ENCODE peak calls at places on chromosomes 13 and 19, in six cellular contexts. One of them, this sample, is unnamed.

GRCh38 chr19:32870981-32871451 is 1.4 kb upstream of the SLC7A9 start:
- DNase-seq in psoas muscle: peak
- DNase-seq in AG09309: no peak
- DNase-seq in osteocyte: peak
- DNase-seq in fibroblast of lung: no peak
- DNase-seq in ovary: no peak
- DNase-seq in this sample: no peak

GRCh38 chr19:57664269-57665127 is 4.2 kb upstream of the ZSCAN4 start:
- DNase-seq in psoas muscle: peak
- DNase-seq in AG09309: no peak
- DNase-seq in osteocyte: peak
- DNase-seq in fibroblast of lung: peak
- DNase-seq in ovary: peak
- DNase-seq in this sample: peak

GRCh38 chr19:45464274-45464673 is 3.5 kb upstream of the FOSB start:
- DNase-seq in psoas muscle: no peak
- DNase-seq in AG09309: no peak
- DNase-seq in osteocyte: no peak
- DNase-seq in fibroblast of lung: no peak
- DNase-seq in ovary: no peak
- DNase-seq in this sample: no peak

GRCh38 chr19:28184997-28185396 is 1028.0 kb downstream of the UQCRFS1 start:
- DNase-seq in psoas muscle: no peak
- DNase-seq in AG09309: no peak
- DNase-seq in osteocyte: no peak
- DNase-seq in fibroblast of lung: no peak
- DNase-seq in ovary: no peak
- DNase-seq in this sample: no peak

GRCh38 chr19:31943305-31943704 is 402.1 kb upstream of the ZNF507 start:
- DNase-seq in psoas muscle: no peak
- DNase-seq in AG09309: no peak
- DNase-seq in osteocyte: no peak
- DNase-seq in fibroblast of lung: no peak
- DNase-seq in ovary: no peak
- DNase-seq in this sample: peak

GRCh38 chr13:47184311-47184710 is 287.5 kb upstream of the HTR2A start:
- DNase-seq in psoas muscle: no peak
- DNase-seq in AG09309: peak
- DNase-seq in osteocyte: no peak
- DNase-seq in fibroblast of lung: no peak
- DNase-seq in ovary: no peak
- DNase-seq in this sample: no peak

GRCh38 chr19:46746281-46746965 is at the start of gene STRN4:
- DNase-seq in psoas muscle: peak
- DNase-seq in AG09309: no peak
- DNase-seq in osteocyte: no peak
- DNase-seq in fibroblast of lung: no peak
- DNase-seq in ovary: peak
- DNase-seq in this sample: peak

GRCh38 chr19:52492201-52492960 is 35.1 kb upstream of the ZNF808 start:
- DNase-seq in psoas muscle: no peak
- DNase-seq in AG09309: no peak
- DNase-seq in osteocyte: no peak
- DNase-seq in fibroblast of lung: no peak
- DNase-seq in ovary: no peak
- DNase-seq in this sample: peak

GRCh38 chr13:87671824-87672603 is 843 bp downstream of the SLITRK5 start:
- DNase-seq in psoas muscle: peak
- DNase-seq in AG09309: no peak
- DNase-seq in osteocyte: no peak
- DNase-seq in fibroblast of lung: peak
- DNase-seq in ovary: no peak
- DNase-seq in this sample: peak

GRCh38 chr13:87671031-87671823 is at the start of gene SLITRK5:
- DNase-seq in psoas muscle: peak
- DNase-seq in AG09309: no peak
- DNase-seq in osteocyte: peak
- DNase-seq in fibroblast of lung: peak
- DNase-seq in ovary: peak
- DNase-seq in this sample: peak

GRCh38 chr13:87667686-87668085 is 3.5 kb upstream of the SLITRK5 start:
- DNase-seq in psoas muscle: no peak
- DNase-seq in AG09309: no peak
- DNase-seq in osteocyte: no peak
- DNase-seq in fibroblast of lung: no peak
- DNase-seq in ovary: no peak
- DNase-seq in this sample: no peak

GRCh38 chr13:87666826-87667225 is 4.3 kb upstream of the SLITRK5 start:
- DNase-seq in psoas muscle: no peak
- DNase-seq in AG09309: no peak
- DNase-seq in osteocyte: no peak
- DNase-seq in fibroblast of lung: peak
- DNase-seq in ovary: no peak
- DNase-seq in this sample: no peak

GRCh38 chr13:87669379-87669978 is 1.7 kb upstream of the SLITRK5 start:
- DNase-seq in psoas muscle: no peak
- DNase-seq in AG09309: no peak
- DNase-seq in osteocyte: no peak
- DNase-seq in fibroblast of lung: peak
- DNase-seq in ovary: no peak
- DNase-seq in this sample: no peak
- TF ChIP-seq CTCF in psoas muscle: no peak
- TF ChIP-seq CTCF in AG09309: peak
- TF ChIP-seq CTCF in osteocyte: peak
- TF ChIP-seq CTCF in fibroblast of lung: peak
- TF ChIP-seq CTCF in ovary: no peak
- TF ChIP-seq CTCF in this sample: peak

DNA sequence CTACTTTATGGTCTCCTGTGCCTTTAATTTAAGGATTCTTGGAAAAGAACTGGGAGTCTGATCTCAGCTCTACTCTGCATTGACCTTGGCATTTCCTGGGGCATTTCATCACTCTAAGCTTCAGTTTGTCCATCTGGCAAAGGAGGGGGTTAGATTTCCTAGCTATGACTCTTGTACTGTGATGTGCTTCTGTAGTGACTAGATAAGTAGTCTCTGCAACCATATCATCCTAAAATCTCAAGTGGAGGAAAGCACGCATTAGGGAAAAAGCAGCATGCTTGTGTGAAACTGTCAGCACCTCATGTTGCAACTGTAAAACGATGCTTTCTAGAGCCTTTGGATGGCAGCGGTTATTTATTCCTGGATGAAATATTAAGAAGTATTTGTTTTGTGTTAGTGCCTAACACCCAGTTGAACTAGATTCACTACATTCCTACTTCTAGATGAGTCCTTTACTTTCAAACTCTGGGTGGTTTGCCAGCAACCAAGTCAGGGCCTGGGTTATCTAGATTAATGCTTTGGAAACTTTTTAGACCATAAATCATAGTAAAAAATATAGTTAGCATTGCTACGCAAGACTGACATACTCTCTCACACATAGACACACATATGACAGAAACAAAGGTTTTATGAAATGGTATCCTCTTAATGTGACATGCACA is 6.8 kb downstream of the WDFY2 start:
- DNase-seq in psoas muscle: no peak
- DNase-seq in AG09309: peak
- DNase-seq in osteocyte: no peak
- DNase-seq in fibroblast of lung: peak
- DNase-seq in ovary: no peak
- DNase-seq in this sample: no peak
- TF ChIP-seq CTCF in psoas muscle: no peak
- TF ChIP-seq CTCF in AG09309: no peak
- TF ChIP-seq CTCF in osteocyte: peak
- TF ChIP-seq CTCF in fibroblast of lung: no peak
- TF ChIP-seq CTCF in ovary: no peak
- TF ChIP-seq CTCF in this sample: no peak

GRCh38 chr19:53818756-53819155 is 5.4 kb downstream of the NLRP12 start:
- DNase-seq in psoas muscle: no peak
- DNase-seq in AG09309: no peak
- DNase-seq in osteocyte: no peak
- DNase-seq in fibroblast of lung: no peak
- DNase-seq in ovary: no peak
- DNase-seq in this sample: no peak

GRCh38 chr19:53823380-53824120 is 564 bp downstream of the NLRP12 start:
- DNase-seq in psoas muscle: no peak
- DNase-seq in AG09309: no peak
- DNase-seq in osteocyte: no peak
- DNase-seq in fibroblast of lung: no peak
- DNase-seq in ovary: no peak
- DNase-seq in this sample: no peak

GRCh38 chr19:53828531-53828930 is 4.4 kb upstream of the NLRP12 start:
- DNase-seq in psoas muscle: no peak
- DNase-seq in AG09309: no peak
- DNase-seq in osteocyte: no peak
- DNase-seq in fibroblast of lung: no peak
- DNase-seq in ovary: no peak
- DNase-seq in this sample: no peak

DNA sequence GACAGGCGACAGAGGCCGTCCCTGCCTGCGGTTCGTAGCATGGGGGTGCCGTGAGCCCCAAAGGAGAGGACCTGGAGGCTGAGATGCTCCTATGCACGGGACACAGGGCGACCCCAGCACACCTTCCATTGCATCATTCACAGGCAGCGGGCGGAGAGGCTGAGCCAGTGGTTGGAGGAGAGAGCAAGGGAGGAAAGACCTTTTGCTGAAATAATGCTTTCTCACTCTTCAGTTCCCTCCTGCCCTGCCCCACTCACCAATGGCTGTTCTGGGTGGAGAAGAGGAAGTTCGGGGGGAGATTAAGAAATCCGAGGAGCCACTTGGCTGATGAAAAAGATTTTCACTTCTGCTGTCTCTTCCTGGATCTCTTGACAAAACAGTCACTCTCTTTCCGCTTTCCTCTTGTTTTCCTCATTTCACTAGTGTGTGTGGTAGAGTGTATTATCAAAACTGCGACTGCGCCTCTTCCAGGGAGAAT is at the start of gene NLRP12:
- DNase-seq in psoas muscle: peak
- DNase-seq in AG09309: no peak
- DNase-seq in osteocyte: no peak
- DNase-seq in fibroblast of lung: no peak
- DNase-seq in ovary: no peak
- DNase-seq in this sample: no peak
- TF ChIP-seq CTCF in psoas muscle: no peak
- TF ChIP-seq CTCF in AG09309: no peak
- TF ChIP-seq CTCF in osteocyte: no peak
- TF ChIP-seq CTCF in fibroblast of lung: no peak
- TF ChIP-seq CTCF in ovary: no peak
- TF ChIP-seq CTCF in this sample: no peak

DNA sequence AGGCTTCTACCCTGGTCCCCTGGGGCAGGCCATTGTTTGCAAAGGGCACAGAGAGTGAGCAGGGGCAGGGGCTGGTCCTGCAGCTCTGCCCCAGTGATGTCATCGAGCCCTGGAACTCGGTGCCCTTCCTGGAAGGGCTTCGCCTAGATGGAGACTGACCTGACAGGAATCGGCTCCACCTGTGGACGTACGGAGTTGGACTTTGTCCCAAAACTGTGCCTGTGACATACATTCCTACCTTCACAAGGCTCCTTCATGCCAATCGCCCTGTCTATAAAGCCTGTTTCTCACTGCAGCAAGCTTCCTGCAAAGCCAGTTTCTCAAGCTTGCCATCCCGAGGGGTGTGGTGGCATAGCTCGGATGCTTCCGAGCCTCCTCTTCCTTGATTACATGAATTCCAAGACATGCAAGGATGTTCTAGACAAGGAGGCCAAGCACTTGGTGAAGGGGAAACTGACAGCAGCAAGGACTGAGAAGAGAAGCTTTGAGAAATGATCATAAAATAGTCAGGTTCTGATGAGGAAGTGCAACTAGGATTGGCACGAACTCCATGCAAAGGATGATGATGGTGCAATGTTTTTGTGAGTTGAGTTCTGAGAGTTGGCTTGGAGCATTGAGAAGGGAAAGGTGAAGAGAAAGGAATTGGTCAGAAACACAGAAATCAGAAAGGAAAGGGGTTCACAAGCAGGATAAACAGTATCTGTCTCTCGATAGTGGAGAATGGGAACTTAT is 73.6 kb upstream of the STK24 start:
- DNase-seq in psoas muscle: no peak
- DNase-seq in AG09309: no peak
- DNase-seq in osteocyte: no peak
- DNase-seq in fibroblast of lung: no peak
- DNase-seq in ovary: no peak
- DNase-seq in this sample: no peak
- TF ChIP-seq CTCF in psoas muscle: no peak
- TF ChIP-seq CTCF in AG09309: no peak
- TF ChIP-seq CTCF in osteocyte: no peak
- TF ChIP-seq CTCF in fibroblast of lung: no peak
- TF ChIP-seq CTCF in ovary: no peak
- TF ChIP-seq CTCF in this sample: no peak

GRCh38 chr13:73394066-73394465 is 335.3 kb downstream of the KLF5 start:
- DNase-seq in psoas muscle: no peak
- DNase-seq in AG09309: no peak
- DNase-seq in osteocyte: no peak
- DNase-seq in fibroblast of lung: no peak
- DNase-seq in ovary: no peak
- DNase-seq in this sample: no peak

GRCh38 chr13:73401769-73402168 is 343.0 kb downstream of the KLF5 start:
- DNase-seq in psoas muscle: no peak
- DNase-seq in AG09309: no peak
- DNase-seq in osteocyte: no peak
- DNase-seq in fibroblast of lung: no peak
- DNase-seq in ovary: no peak
- DNase-seq in this sample: no peak

GRCh38 chr13:73399347-73400216 is 340.8 kb downstream of the KLF5 start:
- DNase-seq in psoas muscle: no peak
- DNase-seq in AG09309: no peak
- DNase-seq in osteocyte: no peak
- DNase-seq in fibroblast of lung: no peak
- DNase-seq in ovary: no peak
- DNase-seq in this sample: no peak

GRCh38 chr13:73397486-73398020 is 338.7 kb downstream of the KLF5 start:
- DNase-seq in psoas muscle: no peak
- DNase-seq in AG09309: no peak
- DNase-seq in osteocyte: no peak
- DNase-seq in fibroblast of lung: no peak
- DNase-seq in ovary: no peak
- DNase-seq in this sample: no peak
- TF ChIP-seq CTCF in psoas muscle: no peak
- TF ChIP-seq CTCF in AG09309: no peak
- TF ChIP-seq CTCF in osteocyte: no peak
- TF ChIP-seq CTCF in fibroblast of lung: no peak
- TF ChIP-seq CTCF in ovary: no peak
- TF ChIP-seq CTCF in this sample: no peak